ENCODE peak calls at places on chromosomes 7 and 10, in six cellular contexts. T is psoas muscle, V is AG09319, E is GM12878, D is Peyer's patch, H is fibroblast of the aortic adventitia. Z is an unnamed sample.

GRCh38 chr10:132463333-132464255 is 66.6 kb downstream of the PWWP2B start:
- DNase-seq in T (peak), D (peak), H (peak), V (no peak), E (no peak), Z (peak)

GRCh38 chr7:103343332-103343731 is 1.2 kb downstream of the DNAJC2 start:
- DNase-seq in T (no peak), H (peak), D (no peak), V (no peak), E (no peak), Z (no peak)

GRCh38 chr7:101420436-101420835 is 57.8 kb downstream of the COL26A1 start:
- DNase-seq in H (no peak), V (no peak), T (no peak), D (no peak), E (no peak), Z (no peak)

GRCh38 chr10:128058106-128058745 is 68.0 kb downstream of the MKI67 start:
- DNase-seq in V (no peak), E (no peak), D (peak), T (no peak), H (no peak), Z (no peak)

GRCh38 chr7:128266529-128266890 is 25.4 kb downstream of the LEP start:
- DNase-seq in V (no peak), H (no peak), E (no peak), D (no peak), T (no peak), Z (no peak)

GRCh38 chr10:24958701-24959392 is 6.4 kb upstream of the PRTFDC1 start:
- DNase-seq in D (no peak), V (no peak), E (no peak), H (peak), T (no peak), Z (no peak)

GRCh38 chr7:105493928-105494325 is 28.1 kb downstream of the PUS7 start:
- DNase-seq in V (peak), H (peak), T (no peak), E (no peak), D (no peak), Z (no peak)

GRCh38 chr7:67343566-67343965 is 346.9 kb downstream of the TYW1 start:
- DNase-seq in E (no peak), D (no peak), V (no peak), H (peak), T (peak), Z (no peak)

GRCh38 chr7:114931656-114932011 is 9.7 kb downstream of the MDFIC start:
- DNase-seq in V (no peak), D (peak), T (no peak), H (no peak), E (no peak), Z (no peak)

DNA sequence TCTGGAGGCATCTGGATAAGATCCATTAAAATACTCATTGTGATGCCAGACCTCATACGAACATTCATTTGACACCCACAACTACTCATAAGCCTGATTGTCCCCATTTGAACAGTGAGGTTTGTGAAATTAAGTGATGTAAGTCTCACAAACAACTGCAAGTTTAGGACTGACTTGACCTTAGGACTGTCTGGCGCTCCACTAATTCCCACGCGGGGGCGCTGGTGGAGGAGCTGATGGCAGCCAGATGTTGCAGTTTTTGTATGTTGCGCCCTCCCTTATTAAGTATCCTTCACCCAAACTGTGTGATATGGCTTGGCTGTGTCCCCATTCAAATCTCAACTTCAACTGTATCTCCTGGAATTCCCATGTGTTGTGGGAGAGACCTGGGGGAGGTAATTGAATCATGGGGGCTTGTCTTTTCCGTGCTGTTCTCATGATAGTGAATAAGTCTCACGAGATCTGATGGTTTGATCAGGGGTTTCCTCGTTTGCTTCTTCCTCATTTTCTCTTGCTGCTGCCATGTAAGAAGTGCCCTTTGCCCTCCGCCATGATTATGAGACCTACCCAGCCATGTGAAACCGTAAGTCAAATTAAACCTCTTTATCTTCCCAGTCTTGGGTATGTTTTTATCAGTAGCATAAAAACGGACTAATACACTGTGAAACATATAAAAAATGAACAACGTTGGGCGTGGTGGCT is 20.3 kb upstream of the TIAL1 start:
- DNase-seq in V (no peak), D (no peak), T (peak), H (peak), E (no peak), Z (no peak)
- TF ChIP-seq CTCF in V (peak), D (no peak), T (no peak), H (peak), E (no peak), Z (no peak)

GRCh38 chr7:117750612-117751563 is 122.4 kb downstream of the CTTNBP2 start:
- DNase-seq in H (peak), E (no peak), T (no peak), D (no peak), V (peak), Z (peak)
- TF ChIP-seq CTCF in H (peak), E (peak), T (peak), D (peak), V (peak), Z (peak)

DNA sequence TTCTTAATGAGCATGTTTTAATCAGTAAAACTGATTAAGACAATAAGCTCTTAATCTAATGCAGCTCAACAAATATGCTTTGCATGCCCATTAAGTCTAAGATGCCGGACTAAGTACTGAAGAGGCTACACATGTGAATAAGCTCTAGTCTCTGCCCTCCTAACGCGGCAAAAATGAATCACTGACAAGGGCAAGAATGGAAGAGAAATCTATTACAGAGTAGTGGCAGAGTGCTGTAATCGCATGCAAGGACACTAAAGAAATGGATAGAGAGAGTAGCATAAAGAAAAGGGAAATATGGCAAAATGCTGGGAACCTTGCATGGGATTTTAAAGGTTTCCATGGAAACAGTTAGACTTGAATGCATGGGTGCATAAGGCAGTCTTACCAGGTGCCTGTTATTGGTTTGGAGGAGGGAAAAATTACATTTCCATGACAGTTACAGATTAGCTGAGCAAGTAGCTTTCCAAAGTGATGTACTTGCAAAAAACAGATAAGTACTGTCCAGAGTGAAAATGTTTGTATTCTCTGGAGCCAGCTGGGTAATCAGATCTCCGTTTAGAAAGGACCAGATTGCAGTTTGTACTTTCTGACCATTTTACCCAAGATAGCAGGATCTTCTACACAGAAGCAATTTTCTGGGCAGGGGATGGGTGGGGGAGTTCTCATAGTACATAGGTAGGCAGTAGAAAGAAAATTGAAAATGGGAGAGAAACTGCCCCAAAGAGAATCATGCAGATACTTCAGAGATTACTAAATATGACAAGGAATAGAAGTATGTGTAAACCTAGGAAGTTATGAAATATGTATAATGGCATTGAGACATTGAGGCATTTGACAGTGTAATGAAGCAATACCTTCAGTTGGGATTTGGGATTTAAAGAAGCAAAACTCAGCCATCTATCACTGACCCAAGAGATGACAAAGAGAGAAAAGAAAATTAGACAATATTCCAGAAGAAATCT is 233.3 kb downstream of the PTN start:
- DNase-seq in D (no peak), T (no peak), V (no peak), H (peak), E (no peak), Z (no peak)
- TF ChIP-seq CTCF in D (no peak), T (no peak), V (no peak), H (peak), E (no peak), Z (no peak)

DNA sequence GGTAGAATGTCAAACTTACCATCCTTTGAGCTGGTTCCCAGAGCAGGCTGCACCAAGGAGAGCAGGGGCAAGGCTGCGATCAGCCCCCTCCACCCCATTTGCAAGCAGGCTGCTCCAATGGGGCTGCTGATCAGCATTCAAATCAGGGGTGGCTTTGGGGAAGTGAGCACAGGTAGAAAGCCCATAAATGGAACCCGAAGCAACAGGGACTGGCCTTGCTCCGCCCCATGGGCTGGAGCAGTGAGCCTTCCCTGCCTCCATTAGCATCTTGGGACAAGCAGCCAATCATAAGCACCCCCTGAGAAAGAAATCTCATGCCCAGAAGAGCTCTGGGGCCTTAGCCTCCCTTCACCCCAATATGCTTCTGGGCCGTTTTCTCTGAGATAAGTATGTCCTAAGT is 4.0 kb upstream of the PKD1L1 start:
- DNase-seq in H (no peak), V (no peak), T (no peak), E (no peak), D (no peak), Z (no peak)
- TF ChIP-seq CTCF in H (no peak), V (no peak), T (no peak), E (no peak), D (no peak), Z (no peak)

DNA sequence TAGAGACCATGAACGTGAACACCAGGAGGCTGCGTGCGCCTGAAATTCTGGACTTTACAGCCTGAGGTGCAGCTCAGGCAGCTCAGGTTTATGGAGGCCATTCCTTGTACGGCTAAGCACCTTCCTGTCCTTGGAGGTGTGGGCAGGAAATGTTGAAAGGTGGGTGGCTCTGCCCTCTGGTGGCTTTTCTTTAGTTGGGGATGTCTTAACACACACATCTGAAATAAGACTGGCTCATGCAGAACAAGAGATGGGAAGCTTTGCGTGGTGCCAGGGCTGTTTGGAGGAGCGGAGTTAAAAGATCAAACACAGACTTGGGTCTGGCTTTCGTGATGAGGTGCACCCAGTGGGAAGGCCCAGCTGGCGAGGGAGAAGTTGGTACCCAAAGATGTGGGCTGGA is 64.1 kb downstream of the DOCK1 start:
- DNase-seq in V (no peak), H (peak), T (no peak), D (peak), E (no peak), Z (no peak)
- TF ChIP-seq CTCF in V (no peak), H (no peak), T (no peak), D (no peak), E (no peak), Z (no peak)

GRCh38 chr7:158420591-158421340 is 166.9 kb downstream of the PTPRN2 start:
- DNase-seq in D (peak), T (no peak), H (no peak), E (no peak), V (no peak), Z (no peak)
- TF ChIP-seq CTCF in D (no peak), T (no peak), H (no peak), E (no peak), V (no peak), Z (no peak)

GRCh38 chr10:46787321-46787615 is 124.0 kb upstream of the PTPN20 start:
- DNase-seq in D (peak), V (no peak), T (no peak), E (no peak), H (peak), Z (peak)
- TF ChIP-seq CTCF in D (no peak), V (peak), T (peak), E (peak), H (no peak), Z (peak)

GRCh38 chr10:69515699-69516547 is 57.3 kb downstream of the NEUROG3 start:
- DNase-seq in V (peak), H (peak), D (peak), E (peak), T (no peak), Z (peak)
- TF ChIP-seq CTCF in V (peak), H (peak), D (peak), E (peak), T (peak), Z (peak)

GRCh38 chr10:44978570-44979280 is at the start of gene DEPP1:
- DNase-seq in H (peak), T (peak), E (no peak), V (no peak), D (peak), Z (no peak)
- TF ChIP-seq CTCF in H (peak), T (peak), E (peak), V (no peak), D (no peak), Z (no peak)

DNA sequence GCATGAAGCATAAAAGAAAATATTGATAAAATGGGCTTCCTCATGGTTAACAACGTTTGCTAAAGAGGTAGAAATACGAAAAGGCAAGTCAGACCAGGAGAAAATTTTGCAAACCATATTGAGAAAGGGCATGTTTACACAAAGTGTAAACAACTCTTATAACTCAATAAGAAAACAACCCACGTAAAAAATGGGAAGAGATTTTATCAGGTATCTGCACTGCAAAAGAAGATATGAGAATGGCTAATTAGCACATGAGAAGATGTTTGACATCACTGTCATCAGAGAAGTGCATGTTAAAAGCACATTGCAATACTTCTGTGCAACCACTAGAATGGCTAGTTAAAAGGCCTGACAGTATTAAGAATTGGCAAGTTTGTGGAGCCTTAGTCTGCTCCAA is 99.5 kb downstream of the VPS50 start:
- DNase-seq in V (no peak), E (no peak), H (no peak), T (no peak), D (no peak), Z (no peak)
- TF ChIP-seq CTCF in V (no peak), E (no peak), H (no peak), T (no peak), D (no peak), Z (no peak)